ENCODE peak calls at places on chromosomes 11 and 22, in four cellular contexts. One of them, this sample, is unnamed. For H3K27me3, the result is how much of the 10 kb centered on the place peaks cover.

GRCh38 chr11:134055029-134055428 is 13.8 kb upstream of the JAM3 start:
- DNase-seq in ovary: no peak
- DNase-seq in SK-N-SH: no peak
- DNase-seq in stomach: no peak
- DNase-seq in this sample: no peak

GRCh38 chr11:91792779-91793262 is 431.8 kb upstream of the FAT3 start:
- DNase-seq in ovary: no peak
- DNase-seq in SK-N-SH: no peak
- DNase-seq in stomach: no peak
- DNase-seq in this sample: no peak

GRCh38 chr11:79413258-79413657 is 27.6 kb downstream of the TENM4 start:
- DNase-seq in SK-N-SH: peak
- DNase-seq in ovary: peak
- DNase-seq in stomach: peak
- DNase-seq in this sample: peak

GRCh38 chr11:61392991-61393595 is 706 bp downstream of the TMEM216 start:
- DNase-seq in SK-N-SH: peak
- DNase-seq in stomach: no peak
- DNase-seq in ovary: no peak
- DNase-seq in this sample: no peak

GRCh38 chr11:1650034-1650917 is 20.7 kb downstream of the KRTAP5-5 start:
- DNase-seq in SK-N-SH: peak
- DNase-seq in stomach: no peak
- DNase-seq in ovary: no peak
- DNase-seq in this sample: no peak

GRCh38 chr22:28247114-28247513 is 328.1 kb upstream of the PITPNB start:
- DNase-seq in ovary: no peak
- DNase-seq in stomach: no peak
- DNase-seq in SK-N-SH: no peak
- DNase-seq in this sample: no peak

GRCh38 chr11:129056916-129057315 is 114.2 kb upstream of the TP53AIP1 start:
- DNase-seq in stomach: no peak
- DNase-seq in ovary: no peak
- DNase-seq in SK-N-SH: no peak
- DNase-seq in this sample: no peak

GRCh38 chr11:45806937-45807791 is 2.2 kb downstream of the SLC35C1 start:
- DNase-seq in ovary: no peak
- DNase-seq in stomach: peak
- DNase-seq in SK-N-SH: no peak
- DNase-seq in this sample: no peak

GRCh38 chr11:105915036-105915435 is 107.0 kb downstream of the MSANTD4 start:
- DNase-seq in stomach: no peak
- DNase-seq in ovary: no peak
- DNase-seq in SK-N-SH: no peak
- DNase-seq in this sample: no peak

GRCh38 chr11:65606876-65607613 is 7.0 kb downstream of the MAP3K11 start:
- DNase-seq in SK-N-SH: peak
- DNase-seq in ovary: peak
- DNase-seq in stomach: peak
- DNase-seq in this sample: peak
- TF ChIP-seq EP300 in SK-N-SH: no peak
- TF ChIP-seq EP300 in ovary: peak
- TF ChIP-seq EP300 in stomach: no peak
- TF ChIP-seq EP300 in this sample: peak

DNA sequence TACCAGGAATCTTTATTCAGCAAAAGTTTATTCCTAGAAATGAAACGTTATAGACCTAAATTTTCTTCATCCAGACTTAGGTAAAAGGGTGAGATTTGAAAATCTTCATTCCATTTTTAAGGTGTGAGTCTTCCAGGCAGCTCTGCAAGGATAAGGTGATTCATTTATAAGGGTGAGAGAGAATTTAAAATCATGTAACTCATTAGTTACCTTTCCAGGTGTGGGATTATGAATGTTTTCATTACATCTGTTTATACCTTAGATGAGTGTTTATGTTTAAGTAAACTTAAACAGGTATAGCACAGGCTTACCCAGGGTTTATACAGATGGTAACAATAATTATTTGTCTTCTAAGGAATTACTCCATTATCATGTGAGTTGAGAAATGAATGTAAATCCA is 2.8 kb downstream of the PRSS23 start:
- DNase-seq in ovary: no peak
- DNase-seq in stomach: no peak
- DNase-seq in SK-N-SH: no peak
- DNase-seq in this sample: no peak
- H3K27me3 ChIP-seq in ovary: under half
- H3K27me3 ChIP-seq in stomach: under half
- H3K27me3 ChIP-seq in SK-N-SH: under half
- H3K27me3 ChIP-seq in this sample: under half

DNA sequence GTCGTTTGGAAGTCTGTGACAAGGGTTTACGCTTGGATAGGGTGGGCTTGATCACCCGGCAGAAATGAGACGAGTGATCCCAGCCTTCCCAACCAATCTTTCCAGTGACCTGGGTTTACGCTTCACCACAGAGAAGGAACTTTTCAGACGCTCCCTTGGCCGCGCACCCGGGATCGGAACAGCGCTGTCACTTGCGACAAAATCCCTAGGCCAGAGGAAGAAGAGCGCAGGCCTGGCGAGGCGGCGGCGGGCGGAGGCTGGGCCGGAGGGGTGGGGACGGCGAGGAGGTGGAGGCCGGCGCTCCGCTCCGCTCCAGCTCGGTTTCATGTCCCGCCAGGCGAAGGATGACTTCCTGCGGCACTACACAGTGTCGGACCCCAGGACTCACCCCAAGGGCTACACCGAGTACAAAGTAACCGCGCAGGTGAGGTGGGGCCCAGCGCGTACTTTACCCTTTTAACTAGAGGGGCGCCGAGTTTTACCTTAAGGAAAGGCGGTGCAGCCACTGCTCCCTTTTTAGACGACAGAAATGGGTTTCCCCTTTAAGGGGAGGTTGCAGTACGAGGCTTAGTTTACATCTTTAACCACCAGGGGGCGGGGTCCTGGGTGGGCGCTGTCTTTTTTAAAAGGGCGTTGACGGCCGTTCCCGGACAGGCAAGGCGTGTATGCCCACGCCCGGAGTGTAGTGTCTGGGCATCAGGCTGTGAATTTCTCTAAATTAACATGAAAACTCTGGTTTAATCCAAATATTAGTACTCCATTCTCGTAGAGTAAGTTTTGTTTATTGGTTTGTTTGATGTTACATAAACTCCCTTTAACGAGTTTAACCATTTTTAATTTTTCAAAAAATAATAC is at the start of gene SNX15:
- DNase-seq in SK-N-SH: peak
- DNase-seq in ovary: peak
- DNase-seq in stomach: peak
- DNase-seq in this sample: peak
- TF ChIP-seq EP300 in SK-N-SH: peak
- TF ChIP-seq EP300 in ovary: no peak
- TF ChIP-seq EP300 in stomach: no peak
- TF ChIP-seq EP300 in this sample: no peak

GRCh38 chr22:29473001-29473400 is 7.0 kb upstream of the NEFH start:
- DNase-seq in stomach: no peak
- DNase-seq in SK-N-SH: no peak
- DNase-seq in ovary: no peak
- DNase-seq in this sample: no peak

GRCh38 chr22:29478326-29479276 is 1.4 kb upstream of the NEFH start:
- DNase-seq in SK-N-SH: peak
- DNase-seq in stomach: no peak
- DNase-seq in ovary: no peak
- DNase-seq in this sample: no peak

GRCh38 chr22:29475550-29475949 is 4.5 kb upstream of the NEFH start:
- DNase-seq in SK-N-SH: no peak
- DNase-seq in stomach: no peak
- DNase-seq in ovary: no peak
- DNase-seq in this sample: no peak

GRCh38 chr22:29477919-29478318 is 2.1 kb upstream of the NEFH start:
- DNase-seq in ovary: no peak
- DNase-seq in SK-N-SH: peak
- DNase-seq in stomach: no peak
- DNase-seq in this sample: no peak

DNA sequence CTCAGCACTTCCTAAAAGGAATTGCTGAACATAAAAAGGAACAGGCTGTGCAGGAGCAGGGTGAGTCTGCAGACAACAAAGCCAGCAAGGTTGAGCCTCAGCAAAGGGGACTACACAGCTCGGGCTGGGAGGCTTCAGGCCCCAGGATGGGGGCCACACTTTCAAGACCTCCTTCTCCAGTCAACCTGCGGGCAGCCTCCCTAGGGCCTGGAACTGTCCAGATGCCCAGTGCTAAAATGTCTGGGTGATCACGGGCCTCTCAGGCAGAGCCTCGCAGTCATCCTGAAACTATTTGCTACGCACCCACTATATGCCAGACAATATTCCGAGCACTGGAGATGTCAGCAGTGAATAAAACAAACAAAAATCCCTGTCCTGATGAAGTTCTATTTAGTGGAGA is 3.9 kb upstream of the NEFH start:
- DNase-seq in stomach: no peak
- DNase-seq in SK-N-SH: no peak
- DNase-seq in ovary: no peak
- DNase-seq in this sample: no peak
- H3K27me3 ChIP-seq in stomach: under half
- H3K27me3 ChIP-seq in SK-N-SH: under half
- H3K27me3 ChIP-seq in ovary: under half
- H3K27me3 ChIP-seq in this sample: under half

DNA sequence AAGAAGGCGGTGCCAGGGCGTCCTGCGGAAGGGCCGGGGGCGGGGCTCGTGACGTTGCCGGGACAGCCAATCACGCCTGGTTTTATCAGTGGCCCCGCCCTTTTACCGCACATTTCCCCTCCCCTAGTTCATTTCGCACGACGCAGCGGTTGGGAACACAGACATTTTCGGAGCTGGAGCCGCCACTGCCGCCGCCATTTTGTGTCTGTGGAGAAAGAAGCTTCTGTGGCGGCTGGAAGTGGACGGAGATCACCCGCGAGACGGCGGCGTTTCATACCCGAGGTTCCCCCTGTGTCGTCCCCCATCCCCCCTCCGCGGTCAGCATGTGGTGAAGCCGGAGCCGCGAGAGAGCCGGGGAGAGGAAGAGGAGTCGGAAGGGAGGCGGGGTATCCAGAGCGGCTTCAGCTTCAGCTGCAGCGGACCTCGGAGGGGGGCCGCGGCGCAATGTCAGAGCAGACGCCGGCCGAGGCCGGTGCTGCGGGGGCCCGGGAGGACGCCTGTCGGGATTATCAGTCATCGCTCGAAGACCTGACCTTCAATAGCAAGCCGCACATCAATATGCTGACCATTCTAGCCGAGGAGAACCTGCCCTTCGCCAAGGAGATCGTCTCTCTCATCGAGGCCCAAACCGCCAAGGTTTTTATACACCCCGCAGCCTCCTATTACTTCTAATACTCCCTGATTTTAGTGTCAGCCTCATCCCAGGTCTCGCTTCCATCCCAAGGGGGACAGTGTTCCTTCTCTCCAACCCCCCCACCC is at the start of gene PCF11:
- DNase-seq in SK-N-SH: no peak
- DNase-seq in ovary: no peak
- DNase-seq in stomach: no peak
- DNase-seq in this sample: no peak
- TF ChIP-seq EP300 in SK-N-SH: no peak
- TF ChIP-seq EP300 in ovary: peak
- TF ChIP-seq EP300 in stomach: no peak
- TF ChIP-seq EP300 in this sample: no peak

GRCh38 chr11:124551987-124552386 is 8.5 kb upstream of the OR8B12 start:
- DNase-seq in stomach: no peak
- DNase-seq in ovary: no peak
- DNase-seq in SK-N-SH: no peak
- DNase-seq in this sample: no peak
- H3K27me3 ChIP-seq in stomach: under half
- H3K27me3 ChIP-seq in ovary: under half
- H3K27me3 ChIP-seq in SK-N-SH: under half
- H3K27me3 ChIP-seq in this sample: under half

GRCh38 chr11:60318726-60319125 is 8.3 kb upstream of the MS4A6E start:
- DNase-seq in stomach: no peak
- DNase-seq in ovary: no peak
- DNase-seq in SK-N-SH: no peak
- DNase-seq in this sample: no peak

GRCh38 chr11:60315866-60316265 is 11.2 kb upstream of the MS4A6E start:
- DNase-seq in ovary: no peak
- DNase-seq in stomach: no peak
- DNase-seq in SK-N-SH: no peak
- DNase-seq in this sample: no peak

GRCh38 chr11:60316317-60316716 is 10.7 kb upstream of the MS4A6E start:
- DNase-seq in stomach: no peak
- DNase-seq in ovary: no peak
- DNase-seq in SK-N-SH: no peak
- DNase-seq in this sample: no peak

GRCh38 chr11:60310407-60310998 is 16.6 kb upstream of the MS4A6E start:
- DNase-seq in SK-N-SH: no peak
- DNase-seq in stomach: no peak
- DNase-seq in ovary: no peak
- DNase-seq in this sample: no peak

GRCh38 chr11:60314607-60315321 is 12.3 kb upstream of the MS4A6E start:
- DNase-seq in ovary: no peak
- DNase-seq in SK-N-SH: no peak
- DNase-seq in stomach: no peak
- DNase-seq in this sample: no peak
- TF ChIP-seq EP300 in ovary: no peak
- TF ChIP-seq EP300 in SK-N-SH: no peak
- TF ChIP-seq EP300 in stomach: no peak
- TF ChIP-seq EP300 in this sample: no peak

GRCh38 chr22:22600862-22601261 is 41.8 kb upstream of the PRAME start:
- DNase-seq in stomach: no peak
- DNase-seq in SK-N-SH: no peak
- DNase-seq in ovary: no peak
- DNase-seq in this sample: peak
- H3K27me3 ChIP-seq in stomach: under half
- H3K27me3 ChIP-seq in SK-N-SH: under half
- H3K27me3 ChIP-seq in ovary: under half
- H3K27me3 ChIP-seq in this sample: under half

DNA sequence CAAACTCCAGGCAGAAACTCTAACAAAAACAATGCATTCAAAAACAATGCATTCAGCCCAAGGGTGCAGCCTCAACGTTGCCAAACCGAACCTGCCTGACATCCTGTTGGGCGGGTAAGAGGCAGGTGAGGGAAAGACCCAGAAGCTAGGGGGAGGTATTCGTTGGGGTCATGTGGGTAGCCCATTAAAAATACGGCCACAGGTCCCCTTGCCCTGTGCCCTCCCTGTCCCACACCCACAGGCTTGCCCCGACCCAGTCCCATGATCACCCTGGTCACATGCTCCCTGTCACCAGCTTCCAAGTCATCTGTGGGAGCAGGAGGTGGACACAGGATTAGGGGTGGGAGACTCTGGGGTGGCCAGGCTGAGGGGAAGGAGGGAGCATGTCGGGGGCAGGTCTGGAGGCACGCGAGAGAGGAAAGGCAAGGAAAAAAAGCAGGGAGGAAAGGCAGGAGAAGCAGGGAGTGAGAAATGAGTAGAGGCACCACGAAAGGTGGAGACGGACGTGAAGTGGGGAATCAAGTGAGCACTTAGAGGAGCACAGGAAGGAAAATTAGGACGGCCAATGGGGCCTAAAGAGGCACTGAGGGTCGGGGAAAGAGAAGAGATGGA is 683 bp downstream of the PLA2G6 start:
- DNase-seq in stomach: peak
- DNase-seq in ovary: peak
- DNase-seq in SK-N-SH: no peak
- DNase-seq in this sample: no peak
- TF ChIP-seq EP300 in stomach: no peak
- TF ChIP-seq EP300 in ovary: no peak
- TF ChIP-seq EP300 in SK-N-SH: no peak
- TF ChIP-seq EP300 in this sample: no peak